ENCODE peak calls at places on chromosomes 2 and 18, in four cellular contexts. K, W, Z and J are unnamed samples.
A peak's percentile ranks its signal among the peaks of the same experiment; 100 is the strongest.

GRCh38 chr2:229591611-229592010 is 122.7 kb downstream of the DNER start:
- DNase-seq in W (no peak), K (no peak), Z (no peak), J (no peak)

GRCh38 chr2:205375453-205375852 is 306.8 kb upstream of the NRP2 start:
- DNase-seq in W (no peak), Z (no peak), K (no peak), J (no peak)

GRCh38 chr18:26086959-26087358 is 3.5 kb downstream of the SS18 start:
- DNase-seq in Z (no peak), K (no peak), W (no peak), J (no peak)

GRCh38 chr18:9401166-9401565 is 66.6 kb downstream of the TWSG1 start:
- DNase-seq in Z (peak; percentile 7), W (no peak), K (no peak), J (no peak)

GRCh38 chr2:157413342-157414035 is 30.4 kb downstream of the CYTIP start:
- DNase-seq in Z (no peak), K (no peak), W (no peak), J (no peak)

GRCh38 chr2:60794271-60794863 is 38.3 kb downstream of the PAPOLG start:
- DNase-seq in K (no peak), W (no peak), Z (peak; percentile 48), J (no peak)

GRCh38 chr2:45353879-45354278 is 257.2 kb downstream of the SRBD1 start:
- DNase-seq in Z (peak; percentile 75), W (no peak), K (no peak), J (no peak)

GRCh38 chr2:74673821-74674528 is 19.9 kb downstream of the SEMA4F start:
- DNase-seq in K (no peak), Z (no peak), W (no peak), J (no peak)

GRCh38 chr2:218256612-218257350 is 4.0 kb upstream of the GPBAR1 start:
- DNase-seq in K (no peak), W (no peak), Z (no peak), J (no peak)

GRCh38 chr18:10296491-10296890 is 157.9 kb upstream of the APCDD1 start:
- DNase-seq in K (no peak), Z (no peak), W (no peak), J (no peak)

GRCh38 chr2:103959174-103960125 is 894.5 kb upstream of the POU3F3 start:
- DNase-seq in Z (peak; percentile 0), W (no peak), K (no peak), J (no peak)

DNA sequence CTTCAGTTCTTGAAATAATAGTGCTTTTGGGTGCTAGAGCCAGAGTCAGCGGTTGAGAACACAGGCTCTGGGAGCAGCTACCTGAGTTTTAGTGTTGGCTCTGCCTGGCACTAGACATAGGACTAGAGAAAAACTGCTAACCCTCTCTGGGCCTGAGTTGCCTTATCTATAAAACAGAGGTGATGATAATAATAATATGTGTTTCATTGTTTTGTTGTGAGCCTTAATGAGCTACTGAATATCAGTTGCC is 391.7 kb downstream of the PTPRM start:
- DNase-seq in W (no peak), K (no peak), Z (no peak), J (no peak)
- H3K4me3 ChIP-seq in W (no peak overlapping the region), K (no peak overlapping the region), Z (no peak overlapping the region), J (no peak overlapping the region)

GRCh38 chr2:232488097-232488711 is 570 bp upstream of the ECEL1 start:
- DNase-seq in Z (no peak), W (no peak), K (peak; percentile 18), J (no peak)
- H3K4me3 ChIP-seq in Z (no peak overlapping the region), W (no peak overlapping the region), K (no peak overlapping the region), J (no peak overlapping the region)

GRCh38 chr2:37375721-37376399 is 31.4 kb downstream of the QPCT start:
- DNase-seq in Z (no peak), W (no peak), K (no peak), J (no peak)
- H3K4me3 ChIP-seq in Z (no peak overlapping the region), W (no peak overlapping the region), K (no peak overlapping the region), J (no peak overlapping the region)

GRCh38 chr2:174878537-174879147 is 114.4 kb upstream of the CHRNA1 start:
- DNase-seq in Z (peak; percentile 39), K (peak; percentile 24), W (peak; percentile 16), J (no peak)

GRCh38 chr2:174870787-174871186 is 106.5 kb upstream of the CHRNA1 start:
- DNase-seq in Z (no peak), W (no peak), K (no peak), J (no peak)

GRCh38 chr2:174877796-174878195 is 113.5 kb upstream of the CHRNA1 start:
- DNase-seq in W (no peak), Z (no peak), K (no peak), J (no peak)

GRCh38 chr2:174873457-174873856 is 109.2 kb upstream of the CHRNA1 start:
- DNase-seq in Z (peak; percentile 87), W (no peak), K (no peak), J (no peak)

GRCh38 chr2:174874081-174874480 is 109.8 kb upstream of the CHRNA1 start:
- DNase-seq in Z (peak; percentile 34), W (no peak), K (no peak), J (no peak)
- H3K4me3 ChIP-seq in Z (no peak overlapping the region), W (no peak overlapping the region), K (no peak overlapping the region), J (no peak overlapping the region)

GRCh38 chr2:226838758-226839555 is 3.1 kb downstream of the RHBDD1 start:
- DNase-seq in K (no peak), Z (no peak), W (no peak), J (no peak)
- H3K4me3 ChIP-seq in K (no peak overlapping the region), Z (no peak overlapping the region), W (no peak overlapping the region), J (no peak overlapping the region)

GRCh38 chr2:13585732-13586131 is 869.0 kb downstream of the TRIB2 start:
- DNase-seq in Z (no peak), W (no peak), K (no peak), J (no peak)
- H3K4me3 ChIP-seq in Z (no peak overlapping the region), W (no peak overlapping the region), K (no peak overlapping the region), J (no peak overlapping the region)

GRCh38 chr2:9813312-9814128 is 29.8 kb upstream of the TAF1B start:
- DNase-seq in Z (peak; percentile 74), W (peak; percentile 61), K (peak; percentile 74), J (peak; percentile 53)
- H3K4me3 ChIP-seq in Z (no peak overlapping the region), W (no peak overlapping the region), K (no peak overlapping the region), J (peak overlapping the region; percentile 3)

GRCh38 chr2:169363570-169364150 is 1.3 kb upstream of the LRP2 start:
- DNase-seq in K (no peak), W (no peak), Z (peak; percentile 21), J (no peak)
- H3K4me3 ChIP-seq in K (peak overlapping the region; percentile 32), W (peak overlapping the region; percentile 42), Z (peak overlapping the region; percentile 51), J (peak overlapping the region; percentile 60)

DNA sequence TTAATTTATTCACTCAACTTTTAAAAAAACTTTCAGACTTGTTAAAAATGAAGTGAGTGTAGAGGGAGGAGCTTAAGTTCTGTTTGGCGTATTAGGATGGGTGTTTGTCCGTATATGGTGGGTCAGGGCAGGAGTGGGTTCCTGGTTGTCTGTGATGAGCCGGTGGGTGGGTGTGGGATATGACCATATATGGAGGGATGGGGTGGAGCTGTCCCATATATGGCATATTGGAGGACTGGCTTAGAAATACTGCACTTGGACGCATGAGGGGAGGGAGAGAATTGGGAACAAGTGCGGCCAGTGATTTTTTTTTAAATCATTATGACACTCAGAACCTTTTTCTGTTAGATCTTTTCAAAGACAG is 1.5 kb downstream of the KDM3A start:
- DNase-seq in K (peak; percentile 85), W (peak; percentile 92), Z (peak; percentile 95), J (peak; percentile 94)
- H3K4me3 ChIP-seq in K (peak overlapping the region; percentile 68), W (peak overlapping the region; percentile 81), Z (peak overlapping the region; percentile 74), J (peak overlapping the region; percentile 86)